ENCODE peak calls at places on chromosomes 12 and 14, in ten cellular contexts. One of them, this sample, is unnamed.
A peak's percentile ranks its signal among the peaks of the same experiment; 100 is the strongest.

GRCh38 chr14:68695871-68696665 is 96.8 kb downstream of the ZFP36L1 start:
- DNase-seq in stimulated activated CD8-positive, alpha-beta memory T cell treated with anti-CD3 and anti-CD28 coated beads, Interleukin-15, amount 100 ng/mL, for 24 hours: no peak
- DNase-seq in HT-29: no peak
- DNase-seq in NCI-H82: no peak
- DNase-seq in RPMI7951: no peak
- DNase-seq in WTC11: no peak
- DNase-seq in Kasumi-1: no peak
- DNase-seq in stimulated activated CD4-positive, alpha-beta T cell treated with anti-CD3 and anti-CD28 coated beads, Interleukin-4, amount 100 ng/mL, for 4 hours: no peak
- DNase-seq in ELR: no peak
- DNase-seq in pancreas: no peak
- DNase-seq in this sample: peak; percentile 36

GRCh38 chr14:58133739-58134138 is 18.3 kb downstream of the ARMH4 start:
- DNase-seq in stimulated activated CD8-positive, alpha-beta memory T cell treated with anti-CD3 and anti-CD28 coated beads, Interleukin-15, amount 100 ng/mL, for 24 hours: no peak
- DNase-seq in HT-29: no peak
- DNase-seq in NCI-H82: no peak
- DNase-seq in RPMI7951: peak; percentile 3
- DNase-seq in WTC11: no peak
- DNase-seq in Kasumi-1: no peak
- DNase-seq in stimulated activated CD4-positive, alpha-beta T cell treated with anti-CD3 and anti-CD28 coated beads, Interleukin-4, amount 100 ng/mL, for 4 hours: no peak
- DNase-seq in ELR: peak; percentile 86
- DNase-seq in pancreas: no peak
- DNase-seq in this sample: peak; percentile 68

GRCh38 chr14:99393059-99393655 is 87.5 kb downstream of the SETD3 start:
- DNase-seq in stimulated activated CD8-positive, alpha-beta memory T cell treated with anti-CD3 and anti-CD28 coated beads, Interleukin-15, amount 100 ng/mL, for 24 hours: no peak
- DNase-seq in HT-29: peak; percentile 50
- DNase-seq in NCI-H82: peak; percentile 65
- DNase-seq in RPMI7951: peak; percentile 23
- DNase-seq in WTC11: peak; percentile 74
- DNase-seq in Kasumi-1: peak; percentile 65
- DNase-seq in stimulated activated CD4-positive, alpha-beta T cell treated with anti-CD3 and anti-CD28 coated beads, Interleukin-4, amount 100 ng/mL, for 4 hours: peak; percentile 40
- DNase-seq in ELR: peak; percentile 66
- DNase-seq in pancreas: peak; percentile 51
- DNase-seq in this sample: no peak

GRCh38 chr12:79637093-79637492 is 53.7 kb downstream of the PAWR start:
- DNase-seq in stimulated activated CD8-positive, alpha-beta memory T cell treated with anti-CD3 and anti-CD28 coated beads, Interleukin-15, amount 100 ng/mL, for 24 hours: no peak
- DNase-seq in HT-29: no peak
- DNase-seq in NCI-H82: peak; percentile 95
- DNase-seq in RPMI7951: no peak
- DNase-seq in WTC11: no peak
- DNase-seq in Kasumi-1: no peak
- DNase-seq in stimulated activated CD4-positive, alpha-beta T cell treated with anti-CD3 and anti-CD28 coated beads, Interleukin-4, amount 100 ng/mL, for 4 hours: no peak
- DNase-seq in ELR: no peak
- DNase-seq in pancreas: no peak
- DNase-seq in this sample: no peak

GRCh38 chr14:24088095-24088494 is 6.0 kb upstream of the PCK2 start:
- DNase-seq in stimulated activated CD8-positive, alpha-beta memory T cell treated with anti-CD3 and anti-CD28 coated beads, Interleukin-15, amount 100 ng/mL, for 24 hours: no peak
- DNase-seq in HT-29: no peak
- DNase-seq in NCI-H82: no peak
- DNase-seq in RPMI7951: no peak
- DNase-seq in WTC11: no peak
- DNase-seq in Kasumi-1: no peak
- DNase-seq in stimulated activated CD4-positive, alpha-beta T cell treated with anti-CD3 and anti-CD28 coated beads, Interleukin-4, amount 100 ng/mL, for 4 hours: no peak
- DNase-seq in ELR: no peak
- DNase-seq in pancreas: no peak
- DNase-seq in this sample: no peak

GRCh38 chr12:31117203-31118011 is 43.7 kb downstream of the DDX11 start:
- DNase-seq in stimulated activated CD8-positive, alpha-beta memory T cell treated with anti-CD3 and anti-CD28 coated beads, Interleukin-15, amount 100 ng/mL, for 24 hours: peak; percentile 28
- DNase-seq in HT-29: peak; percentile 78
- DNase-seq in NCI-H82: peak; percentile 88
- DNase-seq in RPMI7951: peak; percentile 21
- DNase-seq in WTC11: peak; percentile 55
- DNase-seq in Kasumi-1: peak; percentile 31
- DNase-seq in stimulated activated CD4-positive, alpha-beta T cell treated with anti-CD3 and anti-CD28 coated beads, Interleukin-4, amount 100 ng/mL, for 4 hours: peak; percentile 60
- DNase-seq in ELR: peak; percentile 42
- DNase-seq in pancreas: peak; percentile 56
- DNase-seq in this sample: peak; percentile 57

GRCh38 chr12:74980510-74980909 is 229.1 kb downstream of the KCNC2 start:
- DNase-seq in stimulated activated CD8-positive, alpha-beta memory T cell treated with anti-CD3 and anti-CD28 coated beads, Interleukin-15, amount 100 ng/mL, for 24 hours: no peak
- DNase-seq in HT-29: peak; percentile 76
- DNase-seq in NCI-H82: no peak
- DNase-seq in RPMI7951: no peak
- DNase-seq in WTC11: no peak
- DNase-seq in Kasumi-1: no peak
- DNase-seq in stimulated activated CD4-positive, alpha-beta T cell treated with anti-CD3 and anti-CD28 coated beads, Interleukin-4, amount 100 ng/mL, for 4 hours: no peak
- DNase-seq in ELR: no peak
- DNase-seq in pancreas: no peak
- DNase-seq in this sample: peak; percentile 11

GRCh38 chr14:104799657-104800599 is 973 bp upstream of the ZBTB42 start:
- DNase-seq in stimulated activated CD8-positive, alpha-beta memory T cell treated with anti-CD3 and anti-CD28 coated beads, Interleukin-15, amount 100 ng/mL, for 24 hours: peak; percentile 62
- DNase-seq in HT-29: peak; percentile 38
- DNase-seq in NCI-H82: peak; percentile 74
- DNase-seq in RPMI7951: peak; percentile 65
- DNase-seq in WTC11: peak; percentile 70
- DNase-seq in Kasumi-1: peak; percentile 27
- DNase-seq in stimulated activated CD4-positive, alpha-beta T cell treated with anti-CD3 and anti-CD28 coated beads, Interleukin-4, amount 100 ng/mL, for 4 hours: peak; percentile 86
- DNase-seq in ELR: peak; percentile 79
- DNase-seq in pancreas: peak; percentile 95
- DNase-seq in this sample: peak; percentile 79

GRCh38 chr12:103728323-103728722 is 112.7 kb downstream of the NT5DC3 start:
- DNase-seq in stimulated activated CD8-positive, alpha-beta memory T cell treated with anti-CD3 and anti-CD28 coated beads, Interleukin-15, amount 100 ng/mL, for 24 hours: no peak
- DNase-seq in HT-29: no peak
- DNase-seq in NCI-H82: no peak
- DNase-seq in RPMI7951: no peak
- DNase-seq in WTC11: no peak
- DNase-seq in Kasumi-1: no peak
- DNase-seq in stimulated activated CD4-positive, alpha-beta T cell treated with anti-CD3 and anti-CD28 coated beads, Interleukin-4, amount 100 ng/mL, for 4 hours: no peak
- DNase-seq in ELR: no peak
- DNase-seq in pancreas: no peak
- DNase-seq in this sample: no peak

GRCh38 chr12:47277071-47277408 is 197.3 kb upstream of the AMIGO2 start:
- DNase-seq in stimulated activated CD8-positive, alpha-beta memory T cell treated with anti-CD3 and anti-CD28 coated beads, Interleukin-15, amount 100 ng/mL, for 24 hours: no peak
- DNase-seq in HT-29: no peak
- DNase-seq in NCI-H82: no peak
- DNase-seq in RPMI7951: no peak
- DNase-seq in WTC11: no peak
- DNase-seq in Kasumi-1: no peak
- DNase-seq in stimulated activated CD4-positive, alpha-beta T cell treated with anti-CD3 and anti-CD28 coated beads, Interleukin-4, amount 100 ng/mL, for 4 hours: no peak
- DNase-seq in ELR: no peak
- DNase-seq in pancreas: no peak
- DNase-seq in this sample: no peak

GRCh38 chr14:23443411-23443812 is 8.0 kb upstream of the MYH7 start:
- DNase-seq in stimulated activated CD8-positive, alpha-beta memory T cell treated with anti-CD3 and anti-CD28 coated beads, Interleukin-15, amount 100 ng/mL, for 24 hours: no peak
- DNase-seq in HT-29: no peak
- DNase-seq in NCI-H82: peak; percentile 13
- DNase-seq in RPMI7951: no peak
- DNase-seq in WTC11: no peak
- DNase-seq in Kasumi-1: no peak
- DNase-seq in stimulated activated CD4-positive, alpha-beta T cell treated with anti-CD3 and anti-CD28 coated beads, Interleukin-4, amount 100 ng/mL, for 4 hours: no peak
- DNase-seq in ELR: no peak
- DNase-seq in pancreas: no peak
- DNase-seq in this sample: no peak

GRCh38 chr12:9367201-9367600 is 159.0 kb upstream of the PZP start:
- DNase-seq in stimulated activated CD8-positive, alpha-beta memory T cell treated with anti-CD3 and anti-CD28 coated beads, Interleukin-15, amount 100 ng/mL, for 24 hours: no peak
- DNase-seq in HT-29: no peak
- DNase-seq in NCI-H82: no peak
- DNase-seq in RPMI7951: peak; percentile 2
- DNase-seq in WTC11: no peak
- DNase-seq in Kasumi-1: peak; percentile 1
- DNase-seq in stimulated activated CD4-positive, alpha-beta T cell treated with anti-CD3 and anti-CD28 coated beads, Interleukin-4, amount 100 ng/mL, for 4 hours: no peak
- DNase-seq in ELR: no peak
- DNase-seq in pancreas: no peak
- DNase-seq in this sample: no peak

GRCh38 chr12:66397574-66397973 is 95.3 kb downstream of the HELB start:
- DNase-seq in stimulated activated CD8-positive, alpha-beta memory T cell treated with anti-CD3 and anti-CD28 coated beads, Interleukin-15, amount 100 ng/mL, for 24 hours: no peak
- DNase-seq in HT-29: no peak
- DNase-seq in NCI-H82: no peak
- DNase-seq in RPMI7951: no peak
- DNase-seq in WTC11: no peak
- DNase-seq in Kasumi-1: no peak
- DNase-seq in stimulated activated CD4-positive, alpha-beta T cell treated with anti-CD3 and anti-CD28 coated beads, Interleukin-4, amount 100 ng/mL, for 4 hours: no peak
- DNase-seq in ELR: peak; percentile 36
- DNase-seq in pancreas: no peak
- DNase-seq in this sample: no peak

GRCh38 chr14:100914597-100915021 is 11.1 kb upstream of the RTL1 start:
- DNase-seq in stimulated activated CD8-positive, alpha-beta memory T cell treated with anti-CD3 and anti-CD28 coated beads, Interleukin-15, amount 100 ng/mL, for 24 hours: no peak
- DNase-seq in HT-29: no peak
- DNase-seq in NCI-H82: no peak
- DNase-seq in RPMI7951: no peak
- DNase-seq in WTC11: no peak
- DNase-seq in Kasumi-1: no peak
- DNase-seq in stimulated activated CD4-positive, alpha-beta T cell treated with anti-CD3 and anti-CD28 coated beads, Interleukin-4, amount 100 ng/mL, for 4 hours: no peak
- DNase-seq in ELR: peak; percentile 64
- DNase-seq in pancreas: no peak
- DNase-seq in this sample: no peak

GRCh38 chr14:59787045-59787674 is 83.4 kb downstream of the RTN1 start:
- DNase-seq in stimulated activated CD8-positive, alpha-beta memory T cell treated with anti-CD3 and anti-CD28 coated beads, Interleukin-15, amount 100 ng/mL, for 24 hours: no peak
- DNase-seq in HT-29: no peak
- DNase-seq in NCI-H82: peak; percentile 91
- DNase-seq in RPMI7951: no peak
- DNase-seq in WTC11: peak; percentile 12
- DNase-seq in Kasumi-1: no peak
- DNase-seq in stimulated activated CD4-positive, alpha-beta T cell treated with anti-CD3 and anti-CD28 coated beads, Interleukin-4, amount 100 ng/mL, for 4 hours: no peak
- DNase-seq in ELR: no peak
- DNase-seq in pancreas: no peak
- DNase-seq in this sample: peak; percentile 2

GRCh38 chr12:103880299-103881142 is 39.5 kb upstream of the NT5DC3 start:
- DNase-seq in stimulated activated CD8-positive, alpha-beta memory T cell treated with anti-CD3 and anti-CD28 coated beads, Interleukin-15, amount 100 ng/mL, for 24 hours: no peak
- DNase-seq in HT-29: no peak
- DNase-seq in NCI-H82: no peak
- DNase-seq in RPMI7951: no peak
- DNase-seq in WTC11: no peak
- DNase-seq in Kasumi-1: peak; percentile 35
- DNase-seq in stimulated activated CD4-positive, alpha-beta T cell treated with anti-CD3 and anti-CD28 coated beads, Interleukin-4, amount 100 ng/mL, for 4 hours: no peak
- DNase-seq in ELR: no peak
- DNase-seq in pancreas: no peak
- DNase-seq in this sample: no peak

GRCh38 chr12:121648458-121649028 is 20.9 kb downstream of the MORN3 start:
- DNase-seq in stimulated activated CD8-positive, alpha-beta memory T cell treated with anti-CD3 and anti-CD28 coated beads, Interleukin-15, amount 100 ng/mL, for 24 hours: no peak
- DNase-seq in HT-29: no peak
- DNase-seq in NCI-H82: no peak
- DNase-seq in RPMI7951: no peak
- DNase-seq in WTC11: no peak
- DNase-seq in Kasumi-1: no peak
- DNase-seq in stimulated activated CD4-positive, alpha-beta T cell treated with anti-CD3 and anti-CD28 coated beads, Interleukin-4, amount 100 ng/mL, for 4 hours: no peak
- DNase-seq in ELR: no peak
- DNase-seq in pancreas: no peak
- DNase-seq in this sample: no peak

GRCh38 chr12:100368066-100368465 is 11.2 kb downstream of the SLC17A8 start:
- DNase-seq in stimulated activated CD8-positive, alpha-beta memory T cell treated with anti-CD3 and anti-CD28 coated beads, Interleukin-15, amount 100 ng/mL, for 24 hours: no peak
- DNase-seq in HT-29: no peak
- DNase-seq in NCI-H82: no peak
- DNase-seq in RPMI7951: no peak
- DNase-seq in WTC11: no peak
- DNase-seq in Kasumi-1: no peak
- DNase-seq in stimulated activated CD4-positive, alpha-beta T cell treated with anti-CD3 and anti-CD28 coated beads, Interleukin-4, amount 100 ng/mL, for 4 hours: no peak
- DNase-seq in ELR: no peak
- DNase-seq in pancreas: no peak
- DNase-seq in this sample: no peak

GRCh38 chr14:81523616-81524015 is 10.0 kb downstream of the SEL1L start:
- DNase-seq in stimulated activated CD8-positive, alpha-beta memory T cell treated with anti-CD3 and anti-CD28 coated beads, Interleukin-15, amount 100 ng/mL, for 24 hours: no peak
- DNase-seq in HT-29: no peak
- DNase-seq in NCI-H82: no peak
- DNase-seq in RPMI7951: no peak
- DNase-seq in WTC11: no peak
- DNase-seq in Kasumi-1: no peak
- DNase-seq in stimulated activated CD4-positive, alpha-beta T cell treated with anti-CD3 and anti-CD28 coated beads, Interleukin-4, amount 100 ng/mL, for 4 hours: no peak
- DNase-seq in ELR: no peak
- DNase-seq in pancreas: no peak
- DNase-seq in this sample: no peak

GRCh38 chr14:75132374-75133086 is 5.7 kb upstream of the NEK9 start:
- DNase-seq in stimulated activated CD8-positive, alpha-beta memory T cell treated with anti-CD3 and anti-CD28 coated beads, Interleukin-15, amount 100 ng/mL, for 24 hours: no peak
- DNase-seq in HT-29: peak; percentile 90
- DNase-seq in NCI-H82: peak; percentile 79
- DNase-seq in RPMI7951: peak; percentile 67
- DNase-seq in WTC11: peak; percentile 30
- DNase-seq in Kasumi-1: peak; percentile 90
- DNase-seq in stimulated activated CD4-positive, alpha-beta T cell treated with anti-CD3 and anti-CD28 coated beads, Interleukin-4, amount 100 ng/mL, for 4 hours: peak; percentile 10
- DNase-seq in ELR: peak; percentile 79
- DNase-seq in pancreas: no peak
- DNase-seq in this sample: no peak

GRCh38 chr12:69569236-69569635 is 16.0 kb upstream of the CCT2 start:
- DNase-seq in stimulated activated CD8-positive, alpha-beta memory T cell treated with anti-CD3 and anti-CD28 coated beads, Interleukin-15, amount 100 ng/mL, for 24 hours: no peak
- DNase-seq in HT-29: no peak
- DNase-seq in NCI-H82: no peak
- DNase-seq in RPMI7951: peak; percentile 18
- DNase-seq in WTC11: no peak
- DNase-seq in Kasumi-1: no peak
- DNase-seq in stimulated activated CD4-positive, alpha-beta T cell treated with anti-CD3 and anti-CD28 coated beads, Interleukin-4, amount 100 ng/mL, for 4 hours: no peak
- DNase-seq in ELR: peak; percentile 87
- DNase-seq in pancreas: no peak
- DNase-seq in this sample: no peak

GRCh38 chr12:125185311-125185739 is 120.1 kb downstream of the AACS start:
- DNase-seq in stimulated activated CD8-positive, alpha-beta memory T cell treated with anti-CD3 and anti-CD28 coated beads, Interleukin-15, amount 100 ng/mL, for 24 hours: no peak
- DNase-seq in HT-29: no peak
- DNase-seq in NCI-H82: peak; percentile 78
- DNase-seq in RPMI7951: no peak
- DNase-seq in WTC11: peak; percentile 58
- DNase-seq in Kasumi-1: no peak
- DNase-seq in stimulated activated CD4-positive, alpha-beta T cell treated with anti-CD3 and anti-CD28 coated beads, Interleukin-4, amount 100 ng/mL, for 4 hours: no peak
- DNase-seq in ELR: no peak
- DNase-seq in pancreas: no peak
- DNase-seq in this sample: no peak

GRCh38 chr14:52977798-52978197 is 26.9 kb upstream of the FERMT2 start:
- DNase-seq in stimulated activated CD8-positive, alpha-beta memory T cell treated with anti-CD3 and anti-CD28 coated beads, Interleukin-15, amount 100 ng/mL, for 24 hours: no peak
- DNase-seq in HT-29: no peak
- DNase-seq in NCI-H82: no peak
- DNase-seq in RPMI7951: no peak
- DNase-seq in WTC11: no peak
- DNase-seq in Kasumi-1: no peak
- DNase-seq in stimulated activated CD4-positive, alpha-beta T cell treated with anti-CD3 and anti-CD28 coated beads, Interleukin-4, amount 100 ng/mL, for 4 hours: no peak
- DNase-seq in ELR: no peak
- DNase-seq in pancreas: peak; percentile 64
- DNase-seq in this sample: no peak

GRCh38 chr14:78448483-78449094 is 278.4 kb downstream of the NRXN3 start:
- DNase-seq in stimulated activated CD8-positive, alpha-beta memory T cell treated with anti-CD3 and anti-CD28 coated beads, Interleukin-15, amount 100 ng/mL, for 24 hours: no peak
- DNase-seq in HT-29: peak; percentile 56
- DNase-seq in NCI-H82: peak; percentile 71
- DNase-seq in RPMI7951: no peak
- DNase-seq in WTC11: peak; percentile 80
- DNase-seq in Kasumi-1: peak; percentile 53
- DNase-seq in stimulated activated CD4-positive, alpha-beta T cell treated with anti-CD3 and anti-CD28 coated beads, Interleukin-4, amount 100 ng/mL, for 4 hours: peak; percentile 2
- DNase-seq in ELR: peak; percentile 32
- DNase-seq in pancreas: peak; percentile 41
- DNase-seq in this sample: peak; percentile 1

GRCh38 chr12:78683031-78683430 is 181.5 kb upstream of the SYT1 start:
- DNase-seq in stimulated activated CD8-positive, alpha-beta memory T cell treated with anti-CD3 and anti-CD28 coated beads, Interleukin-15, amount 100 ng/mL, for 24 hours: no peak
- DNase-seq in HT-29: no peak
- DNase-seq in NCI-H82: no peak
- DNase-seq in RPMI7951: no peak
- DNase-seq in WTC11: no peak
- DNase-seq in Kasumi-1: no peak
- DNase-seq in stimulated activated CD4-positive, alpha-beta T cell treated with anti-CD3 and anti-CD28 coated beads, Interleukin-4, amount 100 ng/mL, for 4 hours: no peak
- DNase-seq in ELR: peak; percentile 35
- DNase-seq in pancreas: no peak
- DNase-seq in this sample: no peak

GRCh38 chr12:15856097-15856982 is 25.8 kb upstream of the STRAP start:
- DNase-seq in stimulated activated CD8-positive, alpha-beta memory T cell treated with anti-CD3 and anti-CD28 coated beads, Interleukin-15, amount 100 ng/mL, for 24 hours: no peak
- DNase-seq in HT-29: peak; percentile 89
- DNase-seq in NCI-H82: peak; percentile 83
- DNase-seq in RPMI7951: peak; percentile 53
- DNase-seq in WTC11: no peak
- DNase-seq in Kasumi-1: peak; percentile 24
- DNase-seq in stimulated activated CD4-positive, alpha-beta T cell treated with anti-CD3 and anti-CD28 coated beads, Interleukin-4, amount 100 ng/mL, for 4 hours: peak; percentile 4
- DNase-seq in ELR: peak; percentile 77
- DNase-seq in pancreas: no peak
- DNase-seq in this sample: no peak

GRCh38 chr14:90970167-90970600 is 90.3 kb downstream of the RPS6KA5 start:
- DNase-seq in stimulated activated CD8-positive, alpha-beta memory T cell treated with anti-CD3 and anti-CD28 coated beads, Interleukin-15, amount 100 ng/mL, for 24 hours: no peak
- DNase-seq in HT-29: no peak
- DNase-seq in NCI-H82: no peak
- DNase-seq in RPMI7951: peak; percentile 24
- DNase-seq in WTC11: no peak
- DNase-seq in Kasumi-1: peak; percentile 22
- DNase-seq in stimulated activated CD4-positive, alpha-beta T cell treated with anti-CD3 and anti-CD28 coated beads, Interleukin-4, amount 100 ng/mL, for 4 hours: no peak
- DNase-seq in ELR: peak; percentile 48
- DNase-seq in pancreas: no peak
- DNase-seq in this sample: no peak

GRCh38 chr12:131106542-131106941 is 152.8 kb downstream of the ADGRD1 start:
- DNase-seq in stimulated activated CD8-positive, alpha-beta memory T cell treated with anti-CD3 and anti-CD28 coated beads, Interleukin-15, amount 100 ng/mL, for 24 hours: no peak
- DNase-seq in HT-29: no peak
- DNase-seq in NCI-H82: no peak
- DNase-seq in RPMI7951: no peak
- DNase-seq in WTC11: peak; percentile 2
- DNase-seq in Kasumi-1: no peak
- DNase-seq in stimulated activated CD4-positive, alpha-beta T cell treated with anti-CD3 and anti-CD28 coated beads, Interleukin-4, amount 100 ng/mL, for 4 hours: no peak
- DNase-seq in ELR: no peak
- DNase-seq in pancreas: no peak
- DNase-seq in this sample: no peak

This sample was measured in MG63.